ENCODE peak calls at places on chromosomes 16 and 17, in eight cellular contexts. One of them, this sample, is unnamed.

GRCh38 chr17:55356440-55357328 is 65.0 kb downstream of the MMD start:
- DNase-seq in heart right ventricle: peak
- DNase-seq in NCI-H226: peak
- DNase-seq in T-helper 2 cell: peak
- DNase-seq in activated CD4-positive, alpha-beta T cell treated with anti-CD3 and anti-CD28 coated beads for 48 hours: peak
- DNase-seq in NCI-H1105 treated with DMSO at 0.1 percent for 48 hours: peak
- DNase-seq in stimulated activated CD4-positive, alpha-beta T cell treated with anti-CD3 and anti-CD28 coated beads, Interleukin-12 subunit alpha, Interleukin-12 subunit beta, amount 100 ng/mL, for 24 hours: peak
- DNase-seq in amygdala: peak
- DNase-seq in this sample: no peak

GRCh38 chr16:85202631-85203461 is 90.6 kb upstream of the CIBAR2 start:
- DNase-seq in heart right ventricle: peak
- DNase-seq in NCI-H226: no peak
- DNase-seq in T-helper 2 cell: no peak
- DNase-seq in activated CD4-positive, alpha-beta T cell treated with anti-CD3 and anti-CD28 coated beads for 48 hours: no peak
- DNase-seq in NCI-H1105 treated with DMSO at 0.1 percent for 48 hours: no peak
- DNase-seq in stimulated activated CD4-positive, alpha-beta T cell treated with anti-CD3 and anti-CD28 coated beads, Interleukin-12 subunit alpha, Interleukin-12 subunit beta, amount 100 ng/mL, for 24 hours: no peak
- DNase-seq in amygdala: no peak
- DNase-seq in this sample: peak

GRCh38 chr16:1474047-1474446 is 781 bp downstream of the CLCN7 start:
- DNase-seq in heart right ventricle: no peak
- DNase-seq in NCI-H226: no peak
- DNase-seq in T-helper 2 cell: no peak
- DNase-seq in activated CD4-positive, alpha-beta T cell treated with anti-CD3 and anti-CD28 coated beads for 48 hours: no peak
- DNase-seq in NCI-H1105 treated with DMSO at 0.1 percent for 48 hours: no peak
- DNase-seq in stimulated activated CD4-positive, alpha-beta T cell treated with anti-CD3 and anti-CD28 coated beads, Interleukin-12 subunit alpha, Interleukin-12 subunit beta, amount 100 ng/mL, for 24 hours: no peak
- DNase-seq in amygdala: no peak
- DNase-seq in this sample: no peak

GRCh38 chr17:17042851-17043667 is 802 bp downstream of the MPRIP start:
- DNase-seq in heart right ventricle: peak
- DNase-seq in NCI-H226: peak
- DNase-seq in T-helper 2 cell: peak
- DNase-seq in activated CD4-positive, alpha-beta T cell treated with anti-CD3 and anti-CD28 coated beads for 48 hours: peak
- DNase-seq in NCI-H1105 treated with DMSO at 0.1 percent for 48 hours: no peak
- DNase-seq in stimulated activated CD4-positive, alpha-beta T cell treated with anti-CD3 and anti-CD28 coated beads, Interleukin-12 subunit alpha, Interleukin-12 subunit beta, amount 100 ng/mL, for 24 hours: no peak
- DNase-seq in amygdala: no peak
- DNase-seq in this sample: no peak

GRCh38 chr17:45228985-45229517 is 7.4 kb downstream of the FMNL1 start:
- DNase-seq in heart right ventricle: peak
- DNase-seq in NCI-H226: peak
- DNase-seq in T-helper 2 cell: peak
- DNase-seq in activated CD4-positive, alpha-beta T cell treated with anti-CD3 and anti-CD28 coated beads for 48 hours: peak
- DNase-seq in NCI-H1105 treated with DMSO at 0.1 percent for 48 hours: no peak
- DNase-seq in stimulated activated CD4-positive, alpha-beta T cell treated with anti-CD3 and anti-CD28 coated beads, Interleukin-12 subunit alpha, Interleukin-12 subunit beta, amount 100 ng/mL, for 24 hours: peak
- DNase-seq in amygdala: no peak
- DNase-seq in this sample: peak

GRCh38 chr17:41600318-41600717 is 12.2 kb downstream of the KRT16 start:
- DNase-seq in heart right ventricle: no peak
- DNase-seq in NCI-H226: no peak
- DNase-seq in T-helper 2 cell: no peak
- DNase-seq in activated CD4-positive, alpha-beta T cell treated with anti-CD3 and anti-CD28 coated beads for 48 hours: no peak
- DNase-seq in NCI-H1105 treated with DMSO at 0.1 percent for 48 hours: no peak
- DNase-seq in stimulated activated CD4-positive, alpha-beta T cell treated with anti-CD3 and anti-CD28 coated beads, Interleukin-12 subunit alpha, Interleukin-12 subunit beta, amount 100 ng/mL, for 24 hours: no peak
- DNase-seq in amygdala: no peak
- DNase-seq in this sample: no peak

GRCh38 chr16:80671281-80671849 is 130.6 kb downstream of the DYNLRB2 start:
- DNase-seq in heart right ventricle: no peak
- DNase-seq in NCI-H226: no peak
- DNase-seq in T-helper 2 cell: no peak
- DNase-seq in activated CD4-positive, alpha-beta T cell treated with anti-CD3 and anti-CD28 coated beads for 48 hours: no peak
- DNase-seq in NCI-H1105 treated with DMSO at 0.1 percent for 48 hours: no peak
- DNase-seq in stimulated activated CD4-positive, alpha-beta T cell treated with anti-CD3 and anti-CD28 coated beads, Interleukin-12 subunit alpha, Interleukin-12 subunit beta, amount 100 ng/mL, for 24 hours: no peak
- DNase-seq in amygdala: no peak
- DNase-seq in this sample: no peak

GRCh38 chr17:30263552-30264333 is 28.0 kb downstream of the BLMH start:
- DNase-seq in heart right ventricle: no peak
- DNase-seq in NCI-H226: peak
- DNase-seq in T-helper 2 cell: no peak
- DNase-seq in activated CD4-positive, alpha-beta T cell treated with anti-CD3 and anti-CD28 coated beads for 48 hours: no peak
- DNase-seq in NCI-H1105 treated with DMSO at 0.1 percent for 48 hours: no peak
- DNase-seq in stimulated activated CD4-positive, alpha-beta T cell treated with anti-CD3 and anti-CD28 coated beads, Interleukin-12 subunit alpha, Interleukin-12 subunit beta, amount 100 ng/mL, for 24 hours: no peak
- DNase-seq in amygdala: no peak
- DNase-seq in this sample: no peak

This sample was measured in Right ventricle myocardium inferior.